ENCODE peak calls at places on chromosomes 1 and 21, in four cellular contexts. H, F, Y and G are unnamed samples.

GRCh38 chr1:201267481-201268229 is 15.7 kb upstream of the PKP1 start:
- DNase-seq in H (no peak), Y (no peak), F (no peak), G (no peak)

GRCh38 chr1:107076846-107077245 is 20.4 kb downstream of the PRMT6 start:
- DNase-seq in Y (no peak), H (no peak), F (no peak), G (no peak)

GRCh38 chr1:169484683-169485426 is 889 bp downstream of the SLC19A2 start:
- DNase-seq in Y (peak), H (peak), F (peak), G (peak)

GRCh38 chr21:33949516-33950424 is 34.2 kb upstream of the ATP5PO start:
- DNase-seq in H (no peak), Y (peak), F (no peak), G (no peak)

GRCh38 chr1:45499415-45499769 is 481 bp downstream of the CCDC163 start:
- DNase-seq in H (no peak), Y (no peak), F (no peak), G (no peak)

GRCh38 chr1:61049850-61050540 is 32.4 kb upstream of the NFIA start:
- DNase-seq in H (peak), Y (peak), F (peak), G (peak)

GRCh38 chr1:48808496-48808895 is 31.8 kb upstream of the BEND5 start:
- DNase-seq in F (no peak), H (no peak), Y (no peak), G (no peak)

GRCh38 chr1:179226749-179227148 is 2.7 kb downstream of the ABL2 start:
- DNase-seq in H (no peak), F (no peak), Y (no peak), G (no peak)

GRCh38 chr1:115727706-115728249 is 40.7 kb downstream of the CASQ2 start:
- DNase-seq in H (no peak), F (peak), Y (no peak), G (no peak)

GRCh38 chr1:18828224-18828623 is 31.2 kb downstream of the TAS1R2 start:
- DNase-seq in H (no peak), Y (no peak), F (no peak), G (no peak)

GRCh38 chr21:44614161-44614631 is 2.3 kb downstream of the KRTAP10-8 start:
- DNase-seq in Y (no peak), H (no peak), F (no peak), G (no peak)